ENCODE peak calls at places on chromosomes 5 and 9, in seven cellular contexts. One of them, this sample, is unnamed.

GRCh38 chr9:129203556-129203909 is 25.5 kb upstream of the IER5L start:
- DNase-seq in fibroblast of pulmonary artery: no peak
- DNase-seq in cardiac fibroblast: no peak
- DNase-seq in A549: no peak
- DNase-seq in gastrocnemius medialis: no peak
- DNase-seq in heart left ventricle: no peak
- DNase-seq in lower lobe of right lung: no peak
- DNase-seq in this sample: no peak

GRCh38 chr9:71733176-71733575 is 35.1 kb downstream of the CEMIP2 start:
- DNase-seq in fibroblast of pulmonary artery: no peak
- DNase-seq in cardiac fibroblast: no peak
- DNase-seq in A549: no peak
- DNase-seq in gastrocnemius medialis: no peak
- DNase-seq in heart left ventricle: no peak
- DNase-seq in lower lobe of right lung: no peak
- DNase-seq in this sample: no peak

GRCh38 chr5:152514827-152515397 is 109.8 kb upstream of the NMUR2 start:
- DNase-seq in fibroblast of pulmonary artery: peak; percentile 32
- DNase-seq in cardiac fibroblast: peak; percentile 44
- DNase-seq in A549: peak; percentile 10
- DNase-seq in gastrocnemius medialis: no peak
- DNase-seq in heart left ventricle: no peak
- DNase-seq in lower lobe of right lung: no peak
- DNase-seq in this sample: peak; percentile 9

GRCh38 chr5:16870878-16871277 is 65.2 kb downstream of the MYO10 start:
- DNase-seq in fibroblast of pulmonary artery: no peak
- DNase-seq in cardiac fibroblast: no peak
- DNase-seq in A549: no peak
- DNase-seq in gastrocnemius medialis: no peak
- DNase-seq in heart left ventricle: no peak
- DNase-seq in lower lobe of right lung: no peak
- DNase-seq in this sample: no peak

GRCh38 chr5:39379683-39380082 is 15.4 kb upstream of the C9 start:
- DNase-seq in fibroblast of pulmonary artery: no peak
- DNase-seq in cardiac fibroblast: no peak
- DNase-seq in A549: no peak
- DNase-seq in gastrocnemius medialis: no peak
- DNase-seq in heart left ventricle: no peak
- DNase-seq in lower lobe of right lung: no peak
- DNase-seq in this sample: no peak

GRCh38 chr5:41832430-41832829 is 37.8 kb downstream of the OXCT1 start:
- DNase-seq in fibroblast of pulmonary artery: no peak
- DNase-seq in cardiac fibroblast: no peak
- DNase-seq in A549: no peak
- DNase-seq in gastrocnemius medialis: no peak
- DNase-seq in heart left ventricle: no peak
- DNase-seq in lower lobe of right lung: no peak
- DNase-seq in this sample: no peak

GRCh38 chr9:36007309-36007708 is 29.4 kb upstream of the RECK start:
- DNase-seq in fibroblast of pulmonary artery: no peak
- DNase-seq in cardiac fibroblast: no peak
- DNase-seq in A549: no peak
- DNase-seq in gastrocnemius medialis: no peak
- DNase-seq in heart left ventricle: no peak
- DNase-seq in lower lobe of right lung: no peak
- DNase-seq in this sample: no peak

GRCh38 chr9:2255128-2255527 is 240.0 kb downstream of the SMARCA2 start:
- DNase-seq in fibroblast of pulmonary artery: no peak
- DNase-seq in cardiac fibroblast: no peak
- DNase-seq in A549: no peak
- DNase-seq in gastrocnemius medialis: peak; percentile 31
- DNase-seq in heart left ventricle: no peak
- DNase-seq in lower lobe of right lung: no peak
- DNase-seq in this sample: no peak

GRCh38 chr9:91908746-91909145 is 41.3 kb downstream of the ROR2 start:
- DNase-seq in fibroblast of pulmonary artery: no peak
- DNase-seq in cardiac fibroblast: no peak
- DNase-seq in A549: no peak
- DNase-seq in gastrocnemius medialis: no peak
- DNase-seq in heart left ventricle: no peak
- DNase-seq in lower lobe of right lung: no peak
- DNase-seq in this sample: no peak

GRCh38 chr9:38357350-38358114 is 35.0 kb upstream of the ALDH1B1 start:
- DNase-seq in fibroblast of pulmonary artery: no peak
- DNase-seq in cardiac fibroblast: no peak
- DNase-seq in A549: no peak
- DNase-seq in gastrocnemius medialis: no peak
- DNase-seq in heart left ventricle: no peak
- DNase-seq in lower lobe of right lung: no peak
- DNase-seq in this sample: no peak

GRCh38 chr9:126394802-126395201 is 68.2 kb downstream of the MVB12B start:
- DNase-seq in fibroblast of pulmonary artery: no peak
- DNase-seq in cardiac fibroblast: no peak
- DNase-seq in A549: no peak
- DNase-seq in gastrocnemius medialis: peak; percentile 61
- DNase-seq in heart left ventricle: no peak
- DNase-seq in lower lobe of right lung: no peak
- DNase-seq in this sample: no peak

GRCh38 chr9:126395439-126396212 is 69.0 kb downstream of the MVB12B start:
- DNase-seq in fibroblast of pulmonary artery: peak; percentile 45
- DNase-seq in cardiac fibroblast: peak; percentile 63
- DNase-seq in A549: peak; percentile 23
- DNase-seq in gastrocnemius medialis: peak; percentile 61
- DNase-seq in heart left ventricle: no peak
- DNase-seq in lower lobe of right lung: no peak
- DNase-seq in this sample: peak; percentile 65

GRCh38 chr9:126398403-126399058 is 71.9 kb downstream of the MVB12B start:
- DNase-seq in fibroblast of pulmonary artery: peak; percentile 63
- DNase-seq in cardiac fibroblast: peak; percentile 68
- DNase-seq in A549: peak; percentile 80
- DNase-seq in gastrocnemius medialis: peak; percentile 70
- DNase-seq in heart left ventricle: peak; percentile 91
- DNase-seq in lower lobe of right lung: peak; percentile 87
- DNase-seq in this sample: no peak

GRCh38 chr9:126399251-126399650 is 72.6 kb downstream of the MVB12B start:
- DNase-seq in fibroblast of pulmonary artery: no peak
- DNase-seq in cardiac fibroblast: peak; percentile 18
- DNase-seq in A549: no peak
- DNase-seq in gastrocnemius medialis: no peak
- DNase-seq in heart left ventricle: no peak
- DNase-seq in lower lobe of right lung: no peak
- DNase-seq in this sample: no peak

GRCh38 chr9:126397056-126397455 is 70.4 kb downstream of the MVB12B start:
- DNase-seq in fibroblast of pulmonary artery: no peak
- DNase-seq in cardiac fibroblast: no peak
- DNase-seq in A549: peak; percentile 10
- DNase-seq in gastrocnemius medialis: no peak
- DNase-seq in heart left ventricle: no peak
- DNase-seq in lower lobe of right lung: no peak
- DNase-seq in this sample: no peak
- TF ChIP-seq CTCF in fibroblast of pulmonary artery: no peak
- TF ChIP-seq CTCF in cardiac fibroblast: peak; percentile 14
- TF ChIP-seq CTCF in A549: peak; percentile 5
- TF ChIP-seq CTCF in gastrocnemius medialis: no peak
- TF ChIP-seq CTCF in heart left ventricle: no peak
- TF ChIP-seq CTCF in lower lobe of right lung: peak; percentile 20
- TF ChIP-seq CTCF in this sample: no peak

DNA sequence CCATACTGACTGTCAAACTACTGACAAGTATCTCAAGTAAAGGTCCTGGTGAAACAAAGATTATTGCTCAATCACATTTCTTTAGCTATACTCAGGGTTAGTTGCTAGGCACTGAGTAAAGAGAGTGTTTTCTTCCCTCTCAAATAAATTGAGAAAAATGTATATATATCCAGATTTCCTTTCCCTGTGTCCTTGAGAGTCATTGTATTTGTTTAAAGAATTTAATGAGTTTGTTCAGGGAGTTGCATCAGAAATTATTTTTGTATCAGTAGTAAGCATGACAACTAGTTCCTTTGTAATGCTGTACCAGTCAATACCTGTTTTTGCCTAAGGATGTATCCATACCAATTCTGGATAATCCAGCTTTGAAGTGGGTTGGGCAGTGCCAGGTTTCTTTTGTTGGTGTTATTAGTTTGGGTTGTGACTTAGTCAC is 3.2 kb upstream of the ANKHD1 start:
- DNase-seq in fibroblast of pulmonary artery: peak; percentile 40
- DNase-seq in cardiac fibroblast: peak; percentile 51
- DNase-seq in A549: peak; percentile 8
- DNase-seq in gastrocnemius medialis: no peak
- DNase-seq in heart left ventricle: no peak
- DNase-seq in lower lobe of right lung: no peak
- DNase-seq in this sample: no peak
- H3K4me3 ChIP-seq in fibroblast of pulmonary artery: no peak overlapping the region
- H3K4me3 ChIP-seq in cardiac fibroblast: no peak overlapping the region
- H3K4me3 ChIP-seq in A549: no peak overlapping the region
- H3K4me3 ChIP-seq in gastrocnemius medialis: no peak overlapping the region
- H3K4me3 ChIP-seq in heart left ventricle: no peak overlapping the region
- H3K4me3 ChIP-seq in lower lobe of right lung: no peak overlapping the region
- H3K4me3 ChIP-seq in this sample: no peak overlapping the region

DNA sequence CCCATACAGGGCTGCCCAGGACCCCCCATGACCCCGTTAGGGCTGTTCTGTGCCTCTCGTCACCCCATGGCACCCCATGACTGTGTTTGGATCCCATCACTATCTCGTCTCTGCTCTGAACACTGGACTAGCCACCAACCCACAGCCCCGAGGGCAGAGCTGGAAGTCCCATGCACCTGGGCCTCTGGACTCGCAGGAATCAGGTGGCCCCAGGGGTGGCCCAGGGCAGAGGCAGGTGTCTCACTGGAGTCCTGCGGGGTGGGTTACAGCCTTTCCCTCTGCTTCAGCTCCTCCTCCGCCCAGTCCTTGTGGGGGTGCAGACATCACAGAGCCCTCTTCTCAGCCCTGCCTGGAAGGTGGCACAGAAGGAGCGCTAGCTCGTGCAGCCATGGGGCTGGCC is 79.7 kb downstream of the COL5A1 start:
- DNase-seq in fibroblast of pulmonary artery: no peak
- DNase-seq in cardiac fibroblast: no peak
- DNase-seq in A549: no peak
- DNase-seq in gastrocnemius medialis: no peak
- DNase-seq in heart left ventricle: no peak
- DNase-seq in lower lobe of right lung: no peak
- DNase-seq in this sample: no peak
- TF ChIP-seq CTCF in fibroblast of pulmonary artery: no peak
- TF ChIP-seq CTCF in cardiac fibroblast: no peak
- TF ChIP-seq CTCF in A549: no peak
- TF ChIP-seq CTCF in gastrocnemius medialis: no peak
- TF ChIP-seq CTCF in heart left ventricle: no peak
- TF ChIP-seq CTCF in lower lobe of right lung: no peak
- TF ChIP-seq CTCF in this sample: no peak

GRCh38 chr9:136095028-136095494 is at the start of gene NACC2:
- DNase-seq in fibroblast of pulmonary artery: peak; percentile 53
- DNase-seq in cardiac fibroblast: peak; percentile 59
- DNase-seq in A549: no peak
- DNase-seq in gastrocnemius medialis: peak; percentile 81
- DNase-seq in heart left ventricle: peak; percentile 88
- DNase-seq in lower lobe of right lung: peak; percentile 81
- DNase-seq in this sample: no peak

GRCh38 chr9:136095495-136096058 is 488 bp upstream of the NACC2 start:
- DNase-seq in fibroblast of pulmonary artery: peak; percentile 33
- DNase-seq in cardiac fibroblast: peak; percentile 46
- DNase-seq in A549: no peak
- DNase-seq in gastrocnemius medialis: peak; percentile 42
- DNase-seq in heart left ventricle: no peak
- DNase-seq in lower lobe of right lung: peak; percentile 74
- DNase-seq in this sample: no peak

GRCh38 chr9:136093331-136093986 is 1.6 kb downstream of the NACC2 start:
- DNase-seq in fibroblast of pulmonary artery: no peak
- DNase-seq in cardiac fibroblast: peak; percentile 38
- DNase-seq in A549: peak; percentile 84
- DNase-seq in gastrocnemius medialis: peak; percentile 84
- DNase-seq in heart left ventricle: peak; percentile 69
- DNase-seq in lower lobe of right lung: no peak
- DNase-seq in this sample: no peak

GRCh38 chr9:136092741-136093140 is 2.3 kb downstream of the NACC2 start:
- DNase-seq in fibroblast of pulmonary artery: no peak
- DNase-seq in cardiac fibroblast: no peak
- DNase-seq in A549: no peak
- DNase-seq in gastrocnemius medialis: peak; percentile 14
- DNase-seq in heart left ventricle: peak; percentile 57
- DNase-seq in lower lobe of right lung: no peak
- DNase-seq in this sample: no peak

DNA sequence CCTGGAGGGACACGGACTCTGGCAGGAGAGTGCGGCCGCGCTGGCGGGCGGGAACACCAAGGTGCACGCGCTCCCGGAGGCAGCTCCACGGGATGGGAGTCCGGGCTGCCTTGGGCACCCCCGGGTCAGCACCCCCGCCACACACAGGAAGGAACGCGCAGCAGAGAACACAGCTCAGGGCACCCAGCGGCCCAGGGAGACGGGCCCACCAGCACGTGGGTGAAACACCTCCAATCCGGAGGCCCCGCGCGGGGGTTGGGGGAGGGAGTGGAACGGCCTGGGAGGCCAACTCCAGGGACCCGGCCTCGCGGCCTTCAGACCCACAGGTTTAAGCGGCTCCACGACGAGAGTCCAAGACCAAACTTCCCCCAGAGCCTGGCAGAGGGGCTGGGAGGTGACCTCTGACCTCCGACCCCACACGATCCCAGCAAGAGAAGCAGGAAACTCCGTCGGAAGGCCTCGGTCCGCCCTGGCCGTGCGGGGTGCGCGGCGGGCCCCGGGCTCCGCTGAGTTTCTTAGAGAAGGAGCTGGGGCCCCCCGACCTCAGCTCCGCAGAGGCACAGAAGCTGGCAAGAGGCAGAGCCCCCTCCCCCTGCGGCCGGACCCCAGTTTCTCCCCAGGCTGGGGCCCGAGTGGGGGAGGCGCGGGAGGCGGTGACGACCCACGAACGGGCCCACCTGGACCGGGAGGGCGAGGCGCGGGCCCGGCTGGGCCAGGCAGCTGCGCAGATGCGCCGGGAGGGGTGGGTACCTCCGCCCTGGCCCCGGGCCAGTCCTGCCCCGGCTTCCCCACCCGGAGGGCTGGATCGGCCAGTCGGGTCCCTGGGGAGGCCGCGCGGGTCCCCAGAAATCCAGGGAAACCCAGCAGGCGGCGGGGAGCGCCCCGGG is 851 bp downstream of the NACC2 start:
- DNase-seq in fibroblast of pulmonary artery: peak; percentile 54
- DNase-seq in cardiac fibroblast: peak; percentile 68
- DNase-seq in A549: peak; percentile 90
- DNase-seq in gastrocnemius medialis: peak; percentile 93
- DNase-seq in heart left ventricle: peak; percentile 91
- DNase-seq in lower lobe of right lung: peak; percentile 86
- DNase-seq in this sample: no peak
- H3K4me3 ChIP-seq in fibroblast of pulmonary artery: peak overlapping the region; percentile 74
- H3K4me3 ChIP-seq in cardiac fibroblast: peak overlapping the region; percentile 64
- H3K4me3 ChIP-seq in A549: peak overlapping the region; percentile 79
- H3K4me3 ChIP-seq in gastrocnemius medialis: peak overlapping the region; percentile 90
- H3K4me3 ChIP-seq in heart left ventricle: peak overlapping the region; percentile 83
- H3K4me3 ChIP-seq in lower lobe of right lung: peak overlapping the region; percentile 90
- H3K4me3 ChIP-seq in this sample: peak overlapping the region; percentile 66

DNA sequence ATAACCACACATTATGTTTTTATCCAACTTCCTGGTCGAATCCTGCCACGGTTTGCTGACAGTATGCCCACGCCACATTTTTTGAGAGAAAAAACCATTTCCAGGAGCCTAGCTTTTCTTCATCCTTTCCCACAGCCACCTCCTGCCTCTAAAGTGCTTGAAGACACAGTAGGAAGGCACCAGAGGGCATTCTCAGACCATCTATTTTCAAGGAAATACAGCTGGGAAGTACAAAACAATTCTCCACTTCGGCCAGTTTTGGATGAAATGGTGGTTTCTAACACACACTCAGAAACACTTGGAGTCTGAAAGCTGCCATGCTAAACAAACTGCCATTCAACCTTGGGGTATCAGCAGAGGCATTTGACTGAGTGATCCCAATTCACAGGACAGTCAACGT is 86.3 kb upstream of the RPS23 start:
- DNase-seq in fibroblast of pulmonary artery: peak; percentile 87
- DNase-seq in cardiac fibroblast: peak; percentile 85
- DNase-seq in A549: no peak
- DNase-seq in gastrocnemius medialis: no peak
- DNase-seq in heart left ventricle: no peak
- DNase-seq in lower lobe of right lung: no peak
- DNase-seq in this sample: peak; percentile 77
- TF ChIP-seq CTCF in fibroblast of pulmonary artery: peak; percentile 59
- TF ChIP-seq CTCF in cardiac fibroblast: peak; percentile 46
- TF ChIP-seq CTCF in A549: peak; percentile 47
- TF ChIP-seq CTCF in gastrocnemius medialis: no peak
- TF ChIP-seq CTCF in heart left ventricle: peak; percentile 50
- TF ChIP-seq CTCF in lower lobe of right lung: peak; percentile 48
- TF ChIP-seq CTCF in this sample: peak; percentile 61

This sample was measured in astrocyte of the cerebellum.